ENCODE peak calls at places on chromosomes 5 and 9, in five cellular contexts. One of them, this sample, is unnamed.

GRCh38 chr5:66909364-66909763 is 287.2 kb downstream of the CD180 start:
- DNase-seq in ovary: no peak
- DNase-seq in WTC11: no peak
- DNase-seq in prostate gland: no peak
- DNase-seq in GM13977: no peak
- DNase-seq in this sample: no peak

GRCh38 chr9:94031380-94031779 is 52.9 kb upstream of the PTPDC1 start:
- DNase-seq in ovary: no peak
- DNase-seq in WTC11: no peak
- DNase-seq in prostate gland: no peak
- DNase-seq in GM13977: no peak
- DNase-seq in this sample: no peak

GRCh38 chr5:83955916-83956315 is 235.3 kb upstream of the HAPLN1 start:
- DNase-seq in ovary: no peak
- DNase-seq in WTC11: no peak
- DNase-seq in prostate gland: no peak
- DNase-seq in GM13977: no peak
- DNase-seq in this sample: no peak

GRCh38 chr5:39178856-39179255 is 40.5 kb downstream of the FYB1 start:
- DNase-seq in ovary: no peak
- DNase-seq in WTC11: no peak
- DNase-seq in prostate gland: no peak
- DNase-seq in GM13977: no peak
- DNase-seq in this sample: no peak

GRCh38 chr9:113386571-113387393 is 10.0 kb upstream of the HDHD3 start:
- DNase-seq in ovary: no peak
- DNase-seq in WTC11: no peak
- DNase-seq in prostate gland: no peak
- DNase-seq in GM13977: no peak
- DNase-seq in this sample: no peak

GRCh38 chr9:127106493-127106855 is 16.0 kb downstream of the ANGPTL2 start:
- DNase-seq in ovary: no peak
- DNase-seq in WTC11: no peak
- DNase-seq in prostate gland: no peak
- DNase-seq in GM13977: no peak
- DNase-seq in this sample: no peak

GRCh38 chr9:136285501-136286358 is 18.2 kb downstream of the CCDC187 start:
- DNase-seq in ovary: no peak
- DNase-seq in WTC11: no peak
- DNase-seq in prostate gland: no peak
- DNase-seq in GM13977: no peak
- DNase-seq in this sample: no peak

GRCh38 chr5:10521466-10522223 is 42.2 kb upstream of the ANKRD33B start:
- DNase-seq in ovary: no peak
- DNase-seq in WTC11: peak
- DNase-seq in prostate gland: no peak
- DNase-seq in GM13977: no peak
- DNase-seq in this sample: no peak

GRCh38 chr9:105912868-105913516 is 218.7 kb downstream of the TMEM38B start:
- DNase-seq in ovary: no peak
- DNase-seq in WTC11: no peak
- DNase-seq in prostate gland: peak
- DNase-seq in GM13977: no peak
- DNase-seq in this sample: no peak

GRCh38 chr5:124277767-124278536 is 468.5 kb downstream of the ZNF608 start:
- DNase-seq in ovary: no peak
- DNase-seq in WTC11: no peak
- DNase-seq in prostate gland: no peak
- DNase-seq in GM13977: no peak
- DNase-seq in this sample: no peak

GRCh38 chr9:18442629-18443491 is 31.1 kb upstream of the ADAMTSL1 start:
- DNase-seq in ovary: peak
- DNase-seq in WTC11: peak
- DNase-seq in prostate gland: peak
- DNase-seq in GM13977: peak
- DNase-seq in this sample: peak

GRCh38 chr9:127495884-127496555 is 44.7 kb downstream of the LRSAM1 start:
- DNase-seq in ovary: no peak
- DNase-seq in WTC11: no peak
- DNase-seq in prostate gland: no peak
- DNase-seq in GM13977: no peak
- DNase-seq in this sample: no peak

GRCh38 chr9:35650341-35651158 is at the start of gene SIT1:
- DNase-seq in ovary: no peak
- DNase-seq in WTC11: peak
- DNase-seq in prostate gland: no peak
- DNase-seq in GM13977: peak
- DNase-seq in this sample: no peak

GRCh38 chr9:93669958-93670207 is 93.5 kb downstream of the PHF2 start:
- DNase-seq in ovary: peak
- DNase-seq in WTC11: no peak
- DNase-seq in prostate gland: no peak
- DNase-seq in GM13977: no peak
- DNase-seq in this sample: peak

GRCh38 chr9:91897201-91897600 is 52.8 kb downstream of the ROR2 start:
- DNase-seq in ovary: no peak
- DNase-seq in WTC11: no peak
- DNase-seq in prostate gland: no peak
- DNase-seq in GM13977: no peak
- DNase-seq in this sample: no peak

GRCh38 chr5:67880876-67881275 is 334.7 kb upstream of the PIK3R1 start:
- DNase-seq in ovary: no peak
- DNase-seq in WTC11: no peak
- DNase-seq in prostate gland: peak
- DNase-seq in GM13977: no peak
- DNase-seq in this sample: peak

GRCh38 chr5:64939772-64940510 is 171.2 kb downstream of the CWC27 start:
- DNase-seq in ovary: peak
- DNase-seq in WTC11: peak
- DNase-seq in prostate gland: peak
- DNase-seq in GM13977: no peak
- DNase-seq in this sample: no peak

GRCh38 chr5:82348749-82349148 is 70.6 kb upstream of the RPS23 start:
- DNase-seq in ovary: no peak
- DNase-seq in WTC11: no peak
- DNase-seq in prostate gland: no peak
- DNase-seq in GM13977: no peak
- DNase-seq in this sample: peak

GRCh38 chr5:16489322-16489791 is 23.8 kb upstream of the ZNF622 start:
- DNase-seq in ovary: no peak
- DNase-seq in WTC11: no peak
- DNase-seq in prostate gland: no peak
- DNase-seq in GM13977: peak
- DNase-seq in this sample: peak

GRCh38 chr5:15499528-15500325 is at the start of gene FBXL7:
- DNase-seq in ovary: peak
- DNase-seq in WTC11: peak
- DNase-seq in prostate gland: peak
- DNase-seq in GM13977: peak
- DNase-seq in this sample: peak

GRCh38 chr5:142783601-142784291 is 13.6 kb downstream of the ARHGAP26 start:
- DNase-seq in ovary: peak
- DNase-seq in WTC11: no peak
- DNase-seq in prostate gland: no peak
- DNase-seq in GM13977: no peak
- DNase-seq in this sample: peak

GRCh38 chr5:81424728-81425127 is 30.8 kb upstream of the ACOT12 start:
- DNase-seq in ovary: no peak
- DNase-seq in WTC11: no peak
- DNase-seq in prostate gland: no peak
- DNase-seq in GM13977: no peak
- DNase-seq in this sample: no peak

GRCh38 chr9:120710110-120710981 is 3.9 kb downstream of the MEGF9 start:
- DNase-seq in ovary: no peak
- DNase-seq in WTC11: no peak
- DNase-seq in prostate gland: peak
- DNase-seq in GM13977: no peak
- DNase-seq in this sample: no peak

GRCh38 chr5:155092318-155092717 is 78.8 kb downstream of the KIF4B start:
- DNase-seq in ovary: no peak
- DNase-seq in WTC11: no peak
- DNase-seq in prostate gland: no peak
- DNase-seq in GM13977: no peak
- DNase-seq in this sample: no peak

GRCh38 chr5:72286798-72287197 is 33.2 kb downstream of the MRPS27 start:
- DNase-seq in ovary: no peak
- DNase-seq in WTC11: no peak
- DNase-seq in prostate gland: no peak
- DNase-seq in GM13977: no peak
- DNase-seq in this sample: no peak

GRCh38 chr9:73176450-73176875 is 24.8 kb downstream of the ANXA1 start:
- DNase-seq in ovary: no peak
- DNase-seq in WTC11: no peak
- DNase-seq in prostate gland: no peak
- DNase-seq in GM13977: no peak
- DNase-seq in this sample: no peak

GRCh38 chr9:137383453-137384115 is 39.4 kb downstream of the EXD3 start:
- DNase-seq in ovary: no peak
- DNase-seq in WTC11: peak
- DNase-seq in prostate gland: no peak
- DNase-seq in GM13977: no peak
- DNase-seq in this sample: no peak

GRCh38 chr5:154395407-154396106 is 50.2 kb upstream of the SAP30L start:
- DNase-seq in ovary: no peak
- DNase-seq in WTC11: peak
- DNase-seq in prostate gland: no peak
- DNase-seq in GM13977: no peak
- DNase-seq in this sample: no peak

GRCh38 chr5:4639959-4640358 is 500.2 kb upstream of the ADAMTS16 start:
- DNase-seq in ovary: no peak
- DNase-seq in WTC11: no peak
- DNase-seq in prostate gland: no peak
- DNase-seq in GM13977: no peak
- DNase-seq in this sample: no peak

GRCh38 chr5:4643190-4643589 is 496.9 kb upstream of the ADAMTS16 start:
- DNase-seq in ovary: no peak
- DNase-seq in WTC11: no peak
- DNase-seq in prostate gland: no peak
- DNase-seq in GM13977: no peak
- DNase-seq in this sample: no peak

GRCh38 chr5:4643960-4644359 is 496.2 kb upstream of the ADAMTS16 start:
- DNase-seq in ovary: no peak
- DNase-seq in WTC11: no peak
- DNase-seq in prostate gland: no peak
- DNase-seq in GM13977: no peak
- DNase-seq in this sample: peak

GRCh38 chr5:4642525-4642924 is 497.6 kb upstream of the ADAMTS16 start:
- DNase-seq in ovary: no peak
- DNase-seq in WTC11: no peak
- DNase-seq in prostate gland: no peak
- DNase-seq in GM13977: no peak
- DNase-seq in this sample: no peak

DNA sequence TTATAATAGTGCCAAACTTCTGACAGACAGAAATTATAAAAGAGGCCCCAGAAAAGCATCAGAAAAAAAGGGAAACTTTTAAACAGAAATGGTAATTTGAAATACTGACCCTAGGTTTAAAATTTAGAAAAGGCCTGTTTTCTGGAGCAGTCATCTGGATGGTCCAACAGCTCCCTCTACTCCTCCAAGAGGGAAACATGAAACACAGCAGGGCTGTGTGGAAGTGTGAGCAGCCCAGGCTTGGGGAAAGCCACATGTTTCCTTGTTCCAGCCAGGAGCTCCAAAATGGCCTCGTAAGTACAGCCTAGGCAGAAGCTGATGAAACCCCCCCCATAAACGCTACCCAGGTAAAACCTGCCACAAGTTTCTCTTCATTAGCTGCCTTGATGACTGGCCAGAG is 499.3 kb upstream of the ADAMTS16 start:
- DNase-seq in ovary: no peak
- DNase-seq in WTC11: peak
- DNase-seq in prostate gland: no peak
- DNase-seq in GM13977: no peak
- DNase-seq in this sample: peak
- TF ChIP-seq CTCF in ovary: no peak
- TF ChIP-seq CTCF in WTC11: no peak
- TF ChIP-seq CTCF in prostate gland: peak
- TF ChIP-seq CTCF in GM13977: no peak
- TF ChIP-seq CTCF in this sample: no peak

GRCh38 chr9:115373000-115373709 is 255.2 kb upstream of the TNC start:
- DNase-seq in ovary: no peak
- DNase-seq in WTC11: no peak
- DNase-seq in prostate gland: no peak
- DNase-seq in GM13977: peak
- DNase-seq in this sample: no peak
- TF ChIP-seq CTCF in ovary: no peak
- TF ChIP-seq CTCF in WTC11: no peak
- TF ChIP-seq CTCF in prostate gland: no peak
- TF ChIP-seq CTCF in GM13977: no peak
- TF ChIP-seq CTCF in this sample: no peak

GRCh38 chr5:123099514-123100151 is 10.6 kb downstream of the PRDM6 start:
- DNase-seq in ovary: no peak
- DNase-seq in WTC11: peak
- DNase-seq in prostate gland: no peak
- DNase-seq in GM13977: peak
- DNase-seq in this sample: no peak
- TF ChIP-seq CTCF in ovary: no peak
- TF ChIP-seq CTCF in WTC11: no peak
- TF ChIP-seq CTCF in prostate gland: no peak
- TF ChIP-seq CTCF in GM13977: no peak
- TF ChIP-seq CTCF in this sample: no peak

DNA sequence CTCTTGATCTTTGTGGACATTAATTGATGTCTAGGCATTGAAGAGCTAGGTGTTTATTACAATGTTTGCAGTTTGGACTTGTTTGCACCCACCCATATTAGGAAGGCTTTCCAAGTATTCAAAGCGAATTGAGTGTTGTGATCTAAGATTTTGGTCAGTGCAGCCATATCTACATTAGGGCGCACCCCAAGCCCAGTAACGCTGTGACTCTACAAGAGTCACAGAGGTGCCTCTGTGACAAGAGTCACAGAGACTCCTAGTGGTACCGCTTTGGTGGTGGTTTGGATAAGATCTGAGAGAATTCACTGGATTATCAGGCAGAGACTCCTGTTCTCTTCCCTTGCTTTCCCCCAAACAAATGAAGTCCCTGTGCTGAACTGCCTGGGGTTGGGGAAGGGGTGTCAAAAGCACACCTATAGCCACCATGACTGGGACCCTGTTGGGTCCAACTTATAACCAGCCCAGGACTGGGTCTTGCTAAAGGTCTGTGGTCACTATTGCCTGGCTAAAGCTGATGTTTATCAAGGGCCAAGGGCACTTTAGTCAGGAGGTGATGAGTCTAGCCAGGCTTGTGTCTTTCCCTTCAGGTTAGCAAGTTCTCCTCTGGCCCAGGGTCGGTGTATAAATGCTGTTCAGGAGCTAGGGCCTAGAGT is 114.1 kb upstream of the RIOK2 start:
- DNase-seq in ovary: no peak
- DNase-seq in WTC11: peak
- DNase-seq in prostate gland: no peak
- DNase-seq in GM13977: peak
- DNase-seq in this sample: peak
- TF ChIP-seq CTCF in ovary: no peak
- TF ChIP-seq CTCF in WTC11: peak
- TF ChIP-seq CTCF in prostate gland: peak
- TF ChIP-seq CTCF in GM13977: peak
- TF ChIP-seq CTCF in this sample: peak